ENCODE peak calls at places on chromosome 1, in six cellular contexts. M, N, K, Z, I and Q are unnamed samples.

GRCh38 chr1:190098107-190098506 is 379.6 kb downstream of the BRINP3 start:
- DNase-seq in M (no peak), N (no peak), K (no peak), Z (no peak), I (no peak), Q (no peak)

GRCh38 chr1:213979751-213980605 is 7.8 kb upstream of the PROX1 start:
- DNase-seq in M (no peak), N (no peak), K (no peak), Z (no peak), I (peak), Q (no peak)

GRCh38 chr1:58619286-58620054 is 42.4 kb upstream of the TACSTD2 start:
- DNase-seq in M (no peak), N (no peak), K (peak), Z (no peak), I (no peak), Q (no peak)

GRCh38 chr1:9996624-9997582 is at the start of gene RBP7:
- DNase-seq in M (peak), N (peak), K (no peak), Z (no peak), I (peak), Q (no peak)

GRCh38 chr1:228487336-228488106 is at the start of gene RNF187:
- DNase-seq in M (peak), N (peak), K (peak), Z (peak), I (no peak), Q (peak)

GRCh38 chr1:178434899-178435298 is 61.9 kb downstream of the CLEC20A start:
- DNase-seq in M (no peak), N (no peak), K (no peak), Z (no peak), I (no peak), Q (no peak)

GRCh38 chr1:47938556-47938955 is 58.6 kb downstream of the TRABD2B start:
- DNase-seq in M (no peak), N (no peak), K (no peak), Z (no peak), I (no peak), Q (no peak)

GRCh38 chr1:61109158-61109557 is 26.8 kb downstream of the NFIA start:
- DNase-seq in M (no peak), N (no peak), K (no peak), Z (no peak), I (no peak), Q (no peak)

GRCh38 chr1:45493116-45493697 is 2.2 kb upstream of the TESK2 start:
- DNase-seq in M (no peak), N (peak), K (peak), Z (peak), I (peak), Q (no peak)

GRCh38 chr1:179310721-179311120 is 17.1 kb downstream of the SOAT1 start:
- DNase-seq in M (no peak), N (no peak), K (no peak), Z (no peak), I (no peak), Q (no peak)

GRCh38 chr1:109704173-109704572 is 7.9 kb upstream of the GSTM5 start:
- DNase-seq in M (no peak), N (no peak), K (no peak), Z (no peak), I (no peak), Q (no peak)

GRCh38 chr1:225943582-225943981 is 2.6 kb upstream of the LEFTY2 start:
- DNase-seq in M (no peak), N (no peak), K (no peak), Z (no peak), I (no peak), Q (no peak)

GRCh38 chr1:205337481-205337880 is 15.9 kb upstream of the NUAK2 start:
- DNase-seq in M (no peak), N (no peak), K (no peak), Z (no peak), I (no peak), Q (no peak)

GRCh38 chr1:31460027-31460426 is 47.0 kb downstream of the SERINC2 start:
- DNase-seq in M (no peak), N (no peak), K (no peak), Z (no peak), I (no peak), Q (no peak)

GRCh38 chr1:167821969-167822685 is 91.8 kb downstream of the ADCY10 start:
- DNase-seq in M (no peak), N (no peak), K (no peak), Z (no peak), I (no peak), Q (no peak)

GRCh38 chr1:1422465-1423244 is 1.6 kb upstream of the ANKRD65 start:
- DNase-seq in M (peak), N (no peak), K (no peak), Z (no peak), I (peak), Q (no peak)

GRCh38 chr1:89001510-89001909 is 9.1 kb upstream of the KYAT3 start:
- DNase-seq in M (no peak), N (no peak), K (no peak), Z (no peak), I (no peak), Q (no peak)